ENCODE peak calls at places on chromosomes 6 and 20, in nine cellular contexts. D is spleen, Q is ovary, R is uterus, E is H1, P is K562, Z is adrenal gland, N is prostate gland, T is IMR-90. J is an unnamed sample.

GRCh38 chr6:143513410-143513809 is 1.9 kb upstream of the FUCA2 start:
- DNase-seq in D (peak), Q (no peak), P (peak), E (peak), R (no peak), Z (no peak), N (no peak), T (no peak), J (peak)

GRCh38 chr6:166025149-166025898 is 142.3 kb downstream of the TBXT start:
- DNase-seq in D (no peak), P (no peak), Q (no peak), T (peak), E (no peak), Z (no peak), R (no peak), N (no peak), J (no peak)

GRCh38 chr20:46235086-46235485 is 73.2 kb downstream of the CDH22 start:
- DNase-seq in Z (no peak), Q (no peak), N (no peak), P (no peak), T (no peak), D (no peak), R (no peak), E (no peak), J (no peak)

GRCh38 chr6:5190467-5190866 is 70.3 kb downstream of the LYRM4 start:
- DNase-seq in D (no peak), N (no peak), R (no peak), E (no peak), Z (peak), P (no peak), Q (no peak), T (peak), J (no peak)

GRCh38 chr20:40880063-40880715 is 148.4 kb upstream of the TOP1 start:
- DNase-seq in Z (no peak), Q (no peak), T (no peak), D (no peak), N (no peak), P (no peak), R (no peak), E (no peak), J (no peak)

GRCh38 chr20:16761305-16761829 is 13.2 kb downstream of the OTOR start:
- DNase-seq in E (peak), T (peak), Q (peak), R (peak), D (no peak), N (peak), Z (peak), P (peak), J (peak)

GRCh38 chr20:63969851-63970713 is at the start of gene ZNF512B:
- DNase-seq in Z (peak), Q (peak), T (peak), N (peak), R (peak), D (peak), P (peak), E (peak), J (peak)

GRCh38 chr20:36446557-36446956 is 94.8 kb upstream of the MYL9 start:
- DNase-seq in T (no peak), N (no peak), R (no peak), D (no peak), Q (no peak), Z (no peak), E (no peak), P (no peak), J (no peak)

GRCh38 chr20:58241766-58242465 is 13.5 kb upstream of the ANKRD60 start:
- DNase-seq in P (no peak), T (no peak), N (no peak), Z (no peak), E (no peak), Q (no peak), D (no peak), R (no peak), J (no peak)

GRCh38 chr6:149917679-149918078 is 5.2 kb downstream of the RAET1G start:
- DNase-seq in P (no peak), E (no peak), R (no peak), D (peak), N (no peak), Q (no peak), T (no peak), Z (no peak), J (no peak)

GRCh38 chr6:72305971-72306370 is 315.9 kb upstream of the KCNQ5 start:
- DNase-seq in Z (no peak), R (no peak), Q (no peak), T (no peak), D (no peak), P (no peak), E (no peak), N (no peak), J (no peak)

DNA sequence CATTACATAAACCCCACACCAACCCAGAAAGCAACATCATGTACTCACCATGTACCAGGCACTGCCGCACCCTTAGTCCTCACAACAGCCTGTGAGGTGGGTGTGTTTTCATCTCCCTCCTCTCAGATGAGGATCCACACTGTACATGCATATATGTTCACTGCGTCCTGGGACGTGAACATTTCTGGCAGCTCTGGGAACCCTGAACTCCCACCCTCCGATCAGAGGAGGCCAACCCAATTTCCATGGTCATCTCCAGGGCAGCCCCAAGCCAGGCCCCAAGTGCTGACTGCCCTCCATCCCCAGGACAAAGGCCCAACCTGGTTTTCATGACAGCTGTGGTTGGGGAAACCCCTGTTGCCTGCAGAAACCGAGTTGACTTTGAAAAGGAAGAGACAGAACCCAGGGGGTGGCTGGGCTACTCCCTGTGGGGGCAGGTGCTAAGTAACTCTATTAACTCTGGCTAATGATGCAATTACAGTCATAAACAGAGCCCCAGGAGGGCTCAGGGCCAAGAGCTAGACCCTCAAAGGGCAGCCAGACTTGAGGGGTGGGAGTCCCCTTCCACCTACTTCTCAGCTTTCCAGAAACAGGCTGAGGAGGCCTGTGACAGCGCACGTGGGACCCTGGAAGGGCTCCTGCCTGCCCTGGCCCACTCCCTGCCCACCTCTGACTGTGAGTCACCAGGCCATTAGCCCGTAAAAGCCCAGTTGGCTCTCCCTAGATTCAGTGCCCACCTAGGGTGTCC is 2.6 kb downstream of the TFEB start:
- DNase-seq in Z (no peak), R (no peak), E (no peak), T (no peak), Q (no peak), D (peak), P (no peak), N (peak), J (no peak)
- TF ChIP-seq POLR2A in Z (no peak), R (no peak), E (no peak), T (no peak), Q (no peak), D (no peak), P (no peak), N (no peak), J (no peak)

GRCh38 chr6:106103728-106104109 is 17.6 kb downstream of the PRDM1 start:
- DNase-seq in N (peak), T (no peak), D (no peak), P (no peak), Z (no peak), E (no peak), Q (no peak), R (no peak), J (no peak)
- H3K4me3 ChIP-seq in N (peak), T (no peak), D (peak), P (no peak), Z (peak), E (no peak), Q (no peak), R (no peak), J (no peak)

GRCh38 chr20:62643521-62644043 is 1.3 kb downstream of the SLCO4A1 start:
- DNase-seq in P (no peak), E (no peak), R (no peak), N (no peak), D (no peak), Z (no peak), Q (no peak), T (peak), J (no peak)

GRCh38 chr20:62644044-62644795 is 1.9 kb downstream of the SLCO4A1 start:
- DNase-seq in R (no peak), D (peak), Z (no peak), P (no peak), N (no peak), T (no peak), E (no peak), Q (no peak), J (no peak)

GRCh38 chr20:62640870-62641748 is 1.2 kb upstream of the SLCO4A1 start:
- DNase-seq in R (no peak), Z (no peak), T (no peak), Q (no peak), E (no peak), N (no peak), D (peak), P (no peak), J (no peak)

GRCh38 chr20:62642666-62643520 is 590 bp downstream of the SLCO4A1 start:
- DNase-seq in R (no peak), D (peak), T (peak), P (peak), Q (peak), E (peak), N (no peak), Z (no peak), J (peak)

GRCh38 chr20:62641749-62642665 is at the start of gene SLCO4A1:
- DNase-seq in P (peak), D (peak), E (peak), N (peak), Z (peak), R (peak), Q (peak), T (peak), J (peak)
- TF ChIP-seq POLR2A in P (peak), D (no peak), E (no peak), N (peak), Z (peak), R (peak), Q (peak), T (peak), J (peak)

DNA sequence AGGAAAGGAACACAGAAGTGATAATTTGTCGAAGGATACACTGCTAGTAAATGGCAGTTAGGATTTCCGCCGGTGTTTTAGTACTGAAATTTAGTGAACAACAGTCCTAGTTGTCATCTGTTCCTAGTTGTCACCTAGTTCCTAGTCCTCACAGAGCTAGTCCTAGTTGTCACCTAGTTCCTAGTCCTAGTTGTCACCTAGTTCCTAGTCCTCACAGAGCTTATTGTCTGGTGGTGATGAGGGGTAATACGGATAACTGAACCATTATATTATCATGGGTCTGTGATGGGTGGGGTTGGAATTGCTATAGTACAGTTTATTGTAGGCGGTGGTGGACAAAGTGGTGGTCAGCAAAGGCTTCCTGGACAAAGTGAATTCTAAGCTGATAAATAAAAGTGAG is 1.8 kb downstream of the SNRNP48 start:
- DNase-seq in P (no peak), Q (no peak), E (no peak), R (no peak), N (no peak), T (no peak), Z (no peak), D (no peak), J (no peak)
- H3K4me3 ChIP-seq in P (no peak), Q (no peak), E (no peak), R (no peak), N (no peak), T (no peak), Z (no peak), D (no peak), J (no peak)

J was measured in testis.